ENCODE peak calls at places on chromosomes 5 and 9, in six cellular contexts. L is uterus, T is fibroblast of the aortic adventitia, S is HCT116, W is endothelial cell of umbilical vein, J is transverse colon. M is an unnamed sample.

GRCh38 chr9:101586651-101587050 is 8.1 kb downstream of the PPP3R2 start:
- DNase-seq in T (no peak), S (no peak), L (no peak), W (no peak), J (no peak), M (no peak)

GRCh38 chr5:172903790-172904189 is 55.4 kb upstream of the RPL26L1 start:
- DNase-seq in J (peak; percentile 75), L (peak; percentile 59), W (peak; percentile 84), S (peak; percentile 7), T (peak; percentile 93), M (peak; percentile 75)

GRCh38 chr5:114201332-114201731 is 160.5 kb upstream of the KCNN2 start:
- DNase-seq in T (no peak), W (no peak), L (no peak), J (no peak), S (no peak), M (no peak)

GRCh38 chr5:123001801-123002200 is 34.7 kb downstream of the PPIC start:
- DNase-seq in J (no peak), S (no peak), T (no peak), W (no peak), L (no peak), M (no peak)

GRCh38 chr9:120423812-120424211 is 156.2 kb downstream of the CDK5RAP2 start:
- DNase-seq in W (no peak), T (no peak), S (no peak), L (no peak), J (no peak), M (no peak)

GRCh38 chr9:130936285-130937117 is 2.5 kb downstream of the FIBCD1 start:
- DNase-seq in L (no peak), J (peak; percentile 18), W (peak; percentile 15), T (peak; percentile 56), S (no peak), M (no peak)

GRCh38 chr5:35038891-35039290 is 8.9 kb downstream of the AGXT2 start:
- DNase-seq in J (no peak), S (no peak), W (no peak), L (no peak), T (peak; percentile 63), M (no peak)

GRCh38 chr9:117234178-117234577 is 180.7 kb downstream of the ASTN2 start:
- DNase-seq in L (no peak), S (no peak), W (no peak), T (no peak), J (no peak), M (no peak)

GRCh38 chr5:34854459-34855174 is 15.7 kb downstream of the TTC23L start:
- DNase-seq in W (no peak), T (no peak), L (no peak), J (no peak), S (no peak), M (no peak)

GRCh38 chr9:115275753-115276152 is 157.8 kb upstream of the TNC start:
- DNase-seq in W (no peak), S (no peak), T (no peak), J (peak; percentile 11), L (no peak), M (no peak)

GRCh38 chr9:2506310-2506709 is 115.3 kb upstream of the VLDLR start:
- DNase-seq in T (no peak), S (no peak), L (no peak), W (no peak), J (no peak), M (no peak)

GRCh38 chr5:97150401-97150800 is 8.0 kb upstream of the LIX1 start:
- DNase-seq in J (no peak), W (no peak), L (no peak), S (no peak), T (no peak), M (no peak)

GRCh38 chr5:155092318-155092717 is 78.8 kb downstream of the KIF4B start:
- DNase-seq in W (peak; percentile 28), J (no peak), T (no peak), S (no peak), L (no peak), M (no peak)

DNA sequence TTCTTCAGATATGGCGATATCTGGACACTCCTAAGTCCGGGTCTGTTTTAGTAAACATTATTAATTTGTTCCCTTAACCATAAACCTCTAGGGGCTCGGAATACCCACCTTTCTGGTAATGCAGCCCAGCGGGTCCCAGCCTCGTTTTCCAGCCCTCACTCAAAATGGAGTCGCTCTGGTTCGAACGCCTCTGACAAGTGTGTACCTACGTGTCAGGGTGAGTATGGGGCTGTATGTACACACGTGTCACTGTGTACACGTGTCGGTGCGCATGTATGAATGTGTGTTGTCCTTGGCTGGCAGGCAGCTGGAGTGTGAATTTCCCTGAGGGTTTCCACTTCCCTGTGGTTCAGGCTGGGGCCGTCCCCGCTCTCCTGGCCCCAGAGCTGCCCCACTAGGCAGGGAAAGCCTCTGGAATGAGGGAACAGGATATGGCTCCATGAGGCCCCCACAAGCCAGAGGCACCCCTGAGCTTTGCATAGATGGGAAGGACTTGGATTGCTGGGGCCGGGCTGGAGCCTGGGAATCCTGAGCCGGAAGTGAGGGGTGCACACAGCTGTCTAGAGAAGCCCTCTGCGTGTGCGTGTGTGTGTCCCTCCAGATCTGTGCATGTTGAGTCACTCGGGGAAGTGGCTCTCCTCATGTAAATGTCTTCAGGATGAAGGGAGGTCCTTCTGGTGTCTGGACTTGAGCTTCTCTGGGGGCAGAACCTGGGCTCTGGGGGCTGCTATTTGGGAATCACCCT is 160.8 kb upstream of the IER5L start:
- DNase-seq in S (no peak), J (no peak), L (no peak), T (no peak), W (no peak), M (no peak)
- H3K4me3 ChIP-seq in S (no peak overlapping the region), J (no peak overlapping the region), L (no peak overlapping the region), T (no peak overlapping the region), W (no peak overlapping the region), M (no peak overlapping the region)

DNA sequence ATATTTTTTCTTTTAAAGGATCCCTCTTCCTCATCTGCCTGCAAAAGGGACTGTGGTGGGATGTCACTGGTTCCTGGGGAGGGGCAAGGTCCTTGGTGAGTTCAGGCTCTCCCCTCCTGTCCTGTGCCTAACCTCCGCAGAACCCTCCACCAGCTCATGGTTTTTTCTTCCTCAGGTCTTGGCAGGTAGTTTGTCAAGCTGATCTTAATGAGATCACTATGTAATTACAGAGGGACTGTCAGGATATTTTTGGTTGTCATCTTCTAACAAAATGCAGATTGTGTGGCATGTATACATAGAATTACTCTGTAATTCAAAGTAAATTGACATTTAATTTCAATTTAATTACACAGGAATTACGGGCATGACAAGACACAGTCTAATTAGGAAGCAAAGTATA is 150.3 kb upstream of the SEMA6A start:
- DNase-seq in S (no peak), J (no peak), W (no peak), T (no peak), L (no peak), M (no peak)
- TF ChIP-seq CTCF in S (no peak), J (no peak), W (no peak), T (no peak), L (no peak), M (no peak)

GRCh38 chr9:16060457-16061129 is 507.8 kb downstream of the CCDC171 start:
- DNase-seq in L (no peak), T (no peak), W (no peak), S (no peak), J (no peak), M (no peak)
- H3K4me3 ChIP-seq in L (no peak overlapping the region), T (no peak overlapping the region), W (no peak overlapping the region), S (no peak overlapping the region), J (no peak overlapping the region), M (no peak overlapping the region)

DNA sequence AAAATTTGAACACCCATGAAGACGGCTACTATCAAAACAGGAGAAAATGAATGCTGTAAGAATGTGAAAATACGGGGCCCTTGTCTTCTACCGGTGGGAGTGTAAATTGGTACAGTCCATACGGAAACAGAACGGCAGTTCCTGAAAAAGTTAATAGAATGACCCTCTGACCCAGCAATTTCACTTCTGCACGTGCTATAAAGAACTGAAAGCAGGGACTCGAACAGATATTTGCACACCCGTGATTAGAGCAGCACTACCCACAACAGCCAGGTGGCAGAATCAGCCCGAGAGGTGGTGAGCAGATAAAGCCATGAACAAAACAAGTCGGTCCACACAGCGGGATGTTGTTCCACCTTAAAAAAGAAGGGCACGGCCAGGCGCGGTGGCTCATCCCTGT is 22.6 kb upstream of the SLC12A7 start:
- DNase-seq in T (no peak), S (no peak), L (no peak), J (no peak), W (no peak), M (no peak)
- TF ChIP-seq CTCF in T (no peak), S (no peak), L (no peak), J (peak; percentile 31), W (no peak), M (no peak)

GRCh38 chr5:140258016-140258415 is 44.9 kb downstream of the PFDN1 start:
- DNase-seq in S (no peak), J (no peak), W (no peak), T (peak; percentile 36), L (no peak), M (peak; percentile 26)

GRCh38 chr5:140255460-140256157 is 47.3 kb downstream of the PFDN1 start:
- DNase-seq in J (no peak), T (no peak), W (no peak), S (no peak), L (no peak), M (no peak)

GRCh38 chr5:140258873-140259272 is 44.0 kb downstream of the PFDN1 start:
- DNase-seq in S (no peak), J (no peak), W (no peak), T (no peak), L (no peak), M (no peak)

GRCh38 chr5:140253985-140254384 is 48.9 kb downstream of the PFDN1 start:
- DNase-seq in W (no peak), S (no peak), J (peak; percentile 69), L (no peak), T (peak; percentile 41), M (no peak)

GRCh38 chr5:140256726-140257125 is 46.2 kb downstream of the PFDN1 start:
- DNase-seq in T (no peak), L (no peak), W (no peak), J (no peak), S (no peak), M (no peak)
- H3K4me3 ChIP-seq in T (no peak overlapping the region), L (no peak overlapping the region), W (no peak overlapping the region), J (no peak overlapping the region), S (no peak overlapping the region), M (no peak overlapping the region)

GRCh38 chr9:82052081-82052480 is 63.5 kb downstream of the SPATA31D1 start:
- DNase-seq in L (no peak), T (no peak), S (no peak), J (no peak), W (no peak), M (no peak)

GRCh38 chr9:82057805-82058204 is 69.2 kb downstream of the SPATA31D1 start:
- DNase-seq in L (no peak), J (no peak), T (no peak), S (no peak), W (no peak), M (no peak)

GRCh38 chr9:82054264-82055015 is 65.9 kb downstream of the SPATA31D1 start:
- DNase-seq in T (no peak), W (no peak), S (no peak), J (no peak), L (no peak), M (no peak)
- TF ChIP-seq CTCF in T (no peak), W (no peak), S (no peak), J (no peak), L (no peak), M (no peak)